ENCODE peak calls at places on chromosome 19, in ten cellular contexts. O, K, M, R, E, D, X, A, C and V are unnamed samples.

GRCh38 chr19:16893686-16893990 is 4.8 kb downstream of the F2RL3 start:
- DNase-seq in O (no peak), K (peak; percentile 52), M (no peak), R (no peak), E (no peak), D (no peak), X (no peak), A (no peak), C (no peak), V (no peak)

GRCh38 chr19:18465214-18465963 is 27.5 kb upstream of the ISYNA1 start:
- DNase-seq in O (no peak), K (no peak), M (no peak), R (no peak), E (no peak), D (no peak), X (no peak), A (no peak), C (no peak), V (no peak)

GRCh38 chr19:6035026-6035425 is 57.1 kb upstream of the RANBP3 start:
- DNase-seq in O (no peak), K (no peak), M (no peak), R (no peak), E (no peak), D (no peak), X (no peak), A (no peak), C (no peak), V (no peak)

GRCh38 chr19:30091456-30091855 is 149.4 kb downstream of the URI1 start:
- DNase-seq in O (no peak), K (no peak), M (no peak), R (no peak), E (no peak), D (no peak), X (no peak), A (no peak), C (no peak), V (no peak)

GRCh38 chr19:36207605-36208252 is 6.7 kb downstream of the ZNF565 start:
- DNase-seq in O (no peak), K (no peak), M (no peak), R (no peak), E (no peak), D (no peak), X (no peak), A (no peak), C (no peak), V (no peak)

GRCh38 chr19:4375164-4375619 is 25.2 kb downstream of the SH3GL1 start:
- DNase-seq in O (peak; percentile 27), K (peak; percentile 62), M (no peak), R (peak; percentile 89), E (no peak), D (no peak), X (no peak), A (no peak), C (no peak), V (peak; percentile 91)

GRCh38 chr19:39390460-39390758 is 497 bp downstream of the PAF1 start:
- DNase-seq in O (no peak), K (no peak), M (peak; percentile 9), R (peak; percentile 58), E (peak; percentile 81), D (no peak), X (no peak), A (no peak), C (peak; percentile 78), V (no peak)

GRCh38 chr19:2171349-2172145 is 7.8 kb downstream of the DOT1L start:
- DNase-seq in O (peak; percentile 65), K (peak; percentile 70), M (peak; percentile 55), R (no peak), E (peak; percentile 42), D (no peak), X (peak; percentile 62), A (no peak), C (peak; percentile 68), V (no peak)

GRCh38 chr19:39296055-39296645 is at the start of gene IFNL1:
- DNase-seq in O (no peak), K (no peak), M (no peak), R (no peak), E (no peak), D (no peak), X (no peak), A (no peak), C (no peak), V (no peak)

GRCh38 chr19:13629687-13630357 is 123.5 kb upstream of the CACNA1A start:
- DNase-seq in O (peak; percentile 1), K (no peak), M (peak; percentile 77), R (peak; percentile 88), E (no peak), D (no peak), X (no peak), A (no peak), C (no peak), V (peak; percentile 75)

GRCh38 chr19:29079331-29079730 is 133.6 kb downstream of the UQCRFS1 start:
- DNase-seq in O (no peak), K (no peak), M (no peak), R (no peak), E (no peak), D (no peak), X (no peak), A (no peak), C (no peak), V (no peak)

GRCh38 chr19:33639034-33639681 is 17.4 kb downstream of the CHST8 start:
- DNase-seq in O (no peak), K (peak; percentile 27), M (no peak), R (no peak), E (no peak), D (no peak), X (no peak), A (no peak), C (no peak), V (no peak)

GRCh38 chr19:3176715-3177501 is 1.7 kb upstream of the S1PR4 start:
- DNase-seq in O (no peak), K (no peak), M (peak; percentile 33), R (peak; percentile 95), E (no peak), D (no peak), X (peak; percentile 47), A (no peak), C (peak; percentile 71), V (peak; percentile 73)

GRCh38 chr19:44548736-44549135 is 19.3 kb upstream of the CEACAM20 start:
- DNase-seq in O (peak; percentile 33), K (no peak), M (no peak), R (peak; percentile 68), E (no peak), D (no peak), X (no peak), A (no peak), C (no peak), V (peak; percentile 92)